ENCODE peak calls at places on chromosomes 6 and 20, in seven cellular contexts. G is esophagus squamous epithelium, J is adrenal gland, M is NB4, X is heart left ventricle, K is tibial nerve, W is K562. H is an unnamed sample.

GRCh38 chr6:44234101-44235090 is 11.0 kb downstream of the SLC29A1 start:
- DNase-seq in K (peak), W (peak), G (no peak), X (peak), J (peak), M (peak), H (peak)

GRCh38 chr6:116974942-116975341 is 97.9 kb downstream of the RFX6 start:
- DNase-seq in K (no peak), W (no peak), J (no peak), X (no peak), G (no peak), M (no peak), H (no peak)

GRCh38 chr20:38932457-38933120 is 6.4 kb downstream of the FAM83D start:
- DNase-seq in G (no peak), X (no peak), K (no peak), M (peak), W (no peak), J (no peak), H (no peak)

GRCh38 chr6:2086328-2087008 is 158.9 kb downstream of the GMDS start:
- DNase-seq in J (no peak), X (no peak), G (no peak), M (no peak), K (no peak), W (no peak), H (no peak)

GRCh38 chr6:40543776-40544175 is 43.4 kb downstream of the LRFN2 start:
- DNase-seq in K (no peak), M (no peak), W (no peak), J (no peak), X (no peak), G (no peak), H (no peak)

GRCh38 chr6:136823128-136823660 is 802 bp downstream of the PEX7 start:
- DNase-seq in X (no peak), K (peak), G (no peak), W (no peak), J (peak), M (no peak), H (no peak)

GRCh38 chr6:154534531-154534930 is 24.0 kb upstream of the CNKSR3 start:
- DNase-seq in G (no peak), J (no peak), X (no peak), M (no peak), W (no peak), K (no peak), H (no peak)

GRCh38 chr6:10578718-10579117 is 57.6 kb downstream of the GCNT2 start:
- DNase-seq in G (no peak), X (no peak), J (no peak), W (no peak), M (no peak), K (no peak), H (no peak)

GRCh38 chr6:144216668-144217218 is 66.4 kb downstream of the STX11 start:
- DNase-seq in G (peak), W (peak), X (no peak), J (no peak), K (no peak), M (no peak), H (peak)

GRCh38 chr6:71510057-71510713 is 221.6 kb downstream of the OGFRL1 start:
- DNase-seq in J (peak), K (peak), G (no peak), M (peak), X (peak), W (no peak), H (peak)

GRCh38 chr6:25312703-25313102 is 33.5 kb downstream of the CARMIL1 start:
- DNase-seq in M (no peak), K (no peak), J (no peak), G (no peak), W (no peak), X (no peak), H (peak)

GRCh38 chr6:3285049-3285639 is 26.4 kb downstream of the PSMG4 start:
- DNase-seq in M (no peak), J (no peak), W (no peak), G (no peak), K (no peak), X (no peak), H (no peak)

GRCh38 chr6:53119772-53120409 is 28.8 kb downstream of the GCM1 start:
- DNase-seq in G (no peak), K (no peak), X (no peak), J (peak), M (no peak), W (no peak), H (peak)

GRCh38 chr20:40144581-40144980 is 544.5 kb downstream of the MAFB start:
- DNase-seq in X (no peak), W (no peak), K (no peak), J (no peak), M (no peak), G (no peak), H (no peak)

GRCh38 chr20:56860413-56860812 is 231.3 kb downstream of the TFAP2C start:
- DNase-seq in X (no peak), M (peak), K (no peak), W (no peak), G (no peak), J (no peak), H (no peak)

GRCh38 chr6:25027221-25027916 is 91.6 kb upstream of the RIPOR2 start:
- DNase-seq in M (no peak), K (no peak), W (no peak), G (no peak), X (no peak), J (no peak), H (no peak)

GRCh38 chr6:72720464-72720863 is 98.6 kb downstream of the KCNQ5 start:
- DNase-seq in X (no peak), M (no peak), W (no peak), K (no peak), G (no peak), J (no peak), H (no peak)

GRCh38 chr20:17636523-17637412 is 45.3 kb downstream of the RRBP1 start:
- DNase-seq in W (no peak), G (no peak), M (no peak), X (no peak), J (no peak), K (no peak), H (no peak)

GRCh38 chr6:160135922-160136655 is 14.5 kb downstream of the SLC22A1 start:
- DNase-seq in K (no peak), X (no peak), G (no peak), W (no peak), M (no peak), J (no peak), H (no peak)

DNA sequence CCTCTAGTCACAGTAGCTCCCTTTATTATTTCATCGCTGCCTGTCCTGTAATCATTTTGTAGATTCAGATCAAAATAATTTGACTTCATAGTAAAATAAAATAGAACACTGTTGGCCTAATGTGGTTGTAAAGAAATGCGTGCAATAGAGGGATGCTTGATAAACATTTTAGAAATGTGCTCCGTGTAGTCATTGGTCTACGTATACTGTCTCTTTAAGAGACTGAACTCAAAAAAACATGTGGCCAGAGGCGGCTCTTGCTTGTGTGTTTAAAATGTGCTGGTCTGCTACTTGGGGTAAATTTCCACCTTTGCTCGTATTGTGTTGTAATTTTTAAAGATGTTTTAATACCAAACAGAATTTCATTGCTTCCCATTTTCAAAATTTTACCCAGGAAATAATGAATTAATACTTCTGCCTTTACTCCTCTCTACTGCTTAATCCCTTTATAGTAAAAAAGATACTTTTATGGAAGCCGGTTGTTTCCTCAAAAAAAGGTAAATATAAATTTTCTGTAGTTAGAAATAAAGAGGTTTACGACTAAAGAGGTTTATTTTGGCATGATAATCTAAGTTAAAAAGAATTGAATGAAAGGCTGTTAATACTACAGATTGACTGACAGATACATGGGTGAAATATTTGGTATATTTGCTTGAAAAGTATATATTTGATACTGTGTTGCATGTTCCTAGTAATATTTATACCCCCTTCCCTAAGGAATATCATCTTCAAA is 2.0 kb downstream of the LIN28B start:
- DNase-seq in G (no peak), J (no peak), M (peak), K (no peak), W (peak), X (no peak), H (no peak)
- TF ChIP-seq POLR2A in G (no peak), J (no peak), M (no peak), K (no peak), W (peak), X (no peak), H (no peak)

GRCh38 chr20:62892348-62893304 is 31.0 kb upstream of the TCFL5 start:
- DNase-seq in G (no peak), W (no peak), X (no peak), J (no peak), M (no peak), K (no peak), H (no peak)
- TF ChIP-seq POLR2A in G (no peak), W (no peak), X (no peak), J (no peak), M (no peak), K (no peak), H (no peak)

GRCh38 chr20:32546918-32547752 is 38.0 kb downstream of the NOL4L start:
- DNase-seq in G (no peak), W (no peak), K (no peak), X (no peak), M (peak), J (no peak), H (no peak)

GRCh38 chr20:32549842-32550241 is 35.3 kb downstream of the NOL4L start:
- DNase-seq in W (no peak), M (no peak), X (no peak), J (no peak), K (no peak), G (no peak), H (no peak)

GRCh38 chr20:32544260-32544722 is 40.8 kb downstream of the NOL4L start:
- DNase-seq in K (no peak), W (no peak), G (no peak), J (no peak), X (no peak), M (no peak), H (no peak)

GRCh38 chr20:32544893-32545840 is 40.0 kb downstream of the NOL4L start:
- DNase-seq in G (no peak), W (no peak), M (peak), X (no peak), J (no peak), K (no peak), H (peak)

GRCh38 chr20:32547753-32548034 is 37.4 kb downstream of the NOL4L start:
- DNase-seq in X (no peak), J (no peak), W (no peak), M (no peak), K (no peak), G (no peak), H (no peak)
- TF ChIP-seq POLR2A in X (no peak), J (no peak), W (no peak), M (no peak), K (no peak), G (no peak), H (no peak)

GRCh38 chr6:107354470-107354869 is 104.9 kb downstream of the PDSS2 start:
- DNase-seq in J (no peak), X (no peak), G (no peak), W (no peak), M (no peak), K (no peak), H (no peak)
- TF ChIP-seq POLR2A in J (no peak), X (no peak), G (no peak), W (no peak), M (no peak), K (no peak), H (no peak)

GRCh38 chr20:10795286-10796026 is 121.7 kb upstream of the JAG1 start:
- DNase-seq in G (no peak), M (no peak), W (no peak), X (no peak), J (no peak), K (no peak), H (no peak)
- TF ChIP-seq POLR2A in G (no peak), M (no peak), W (no peak), X (no peak), J (no peak), K (no peak), H (no peak)

DNA sequence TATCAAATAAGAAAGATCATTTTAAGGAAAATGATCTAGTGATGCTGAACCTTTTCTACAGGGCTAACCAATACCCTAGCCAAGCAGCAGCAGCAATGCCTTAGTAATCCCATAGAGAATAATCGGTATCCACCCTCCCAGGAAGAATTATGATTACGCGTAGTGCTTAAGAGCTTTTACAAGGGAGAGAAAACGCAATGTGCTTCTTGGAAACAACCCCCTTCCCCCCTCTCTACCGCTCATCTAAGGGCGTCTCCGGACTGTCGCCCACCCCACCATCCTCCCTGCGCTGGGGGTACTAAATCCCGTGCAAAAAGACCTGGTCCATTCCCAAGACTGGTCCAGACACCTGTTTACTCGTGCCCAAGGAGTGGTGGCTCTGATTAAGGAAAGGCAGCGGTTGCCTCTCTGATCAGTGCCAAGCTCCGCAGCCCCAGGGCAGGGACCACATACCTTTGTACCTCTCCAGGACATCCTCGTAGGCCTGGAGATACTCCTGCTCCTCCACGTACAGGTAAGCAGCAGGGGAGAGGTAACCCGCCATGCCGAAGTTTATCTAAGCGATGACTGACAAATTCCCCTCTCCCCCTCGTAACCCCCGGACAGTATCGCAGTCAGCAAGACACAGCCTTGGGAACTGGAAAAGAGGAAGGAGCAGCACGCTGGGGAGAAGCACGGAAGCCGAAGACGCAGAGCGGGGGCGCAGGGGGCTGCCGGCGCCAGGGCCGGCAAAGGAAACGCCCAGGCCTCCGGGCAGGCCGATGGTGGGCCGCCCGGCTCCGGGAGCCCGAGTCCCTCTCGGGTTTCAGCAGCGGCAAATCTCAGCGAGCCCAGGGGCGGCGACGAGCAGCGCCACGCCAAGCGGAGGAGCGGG is 112.1 kb upstream of the BEND6 start:
- DNase-seq in J (no peak), X (peak), M (peak), G (no peak), W (no peak), K (peak), H (no peak)
- TF ChIP-seq POLR2A in J (peak), X (no peak), M (no peak), G (no peak), W (no peak), K (no peak), H (peak)

DNA sequence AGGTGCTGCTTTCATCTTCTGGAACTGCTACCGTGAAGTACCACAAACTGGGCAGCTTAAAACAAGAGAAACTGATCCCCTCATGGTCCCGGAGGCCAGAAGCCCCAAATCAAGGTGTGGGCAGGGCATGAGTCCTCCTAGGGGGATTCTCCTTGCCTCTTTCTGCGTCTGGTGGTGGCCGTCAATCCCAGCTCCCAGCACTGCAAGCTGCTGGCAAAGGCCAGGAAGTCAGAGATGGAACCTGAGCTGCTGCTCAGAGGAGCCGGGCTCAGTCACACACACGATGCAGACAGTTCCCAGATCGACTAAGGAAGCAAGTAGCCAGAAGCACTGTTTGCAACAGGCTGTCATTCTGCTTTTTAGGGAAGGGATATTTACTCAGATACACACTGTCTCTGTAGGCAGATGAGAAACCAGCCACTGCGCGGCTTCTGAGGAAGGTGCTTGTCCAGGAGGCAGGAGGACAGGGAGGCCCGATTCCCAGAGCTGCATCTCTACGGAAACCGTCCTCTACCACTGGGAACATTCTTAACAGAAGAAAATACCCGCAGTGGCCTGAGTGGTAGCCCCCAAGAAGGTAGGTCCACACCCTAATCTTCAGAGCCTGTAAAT is 15.5 kb downstream of the BHLHE23 start:
- DNase-seq in M (no peak), X (no peak), K (no peak), W (no peak), G (no peak), J (no peak), H (no peak)
- TF ChIP-seq POLR2A in M (no peak), X (no peak), K (no peak), W (no peak), G (no peak), J (no peak), H (no peak)

GRCh38 chr20:2101057-2101934 is at the start of gene STK35:
- DNase-seq in W (no peak), J (peak), X (no peak), G (no peak), M (peak), K (no peak), H (peak)
- TF ChIP-seq POLR2A in W (no peak), J (no peak), X (no peak), G (no peak), M (no peak), K (no peak), H (no peak)

GRCh38 chr6:28400122-28400451 is 540 bp upstream of the ZSCAN12 start:
- DNase-seq in J (no peak), K (no peak), W (no peak), G (no peak), X (no peak), M (no peak), H (no peak)

GRCh38 chr6:28402197-28402596 is 2.6 kb upstream of the ZSCAN12 start:
- DNase-seq in K (no peak), M (no peak), G (no peak), W (no peak), J (no peak), X (no peak), H (no peak)

GRCh38 chr6:28401172-28401571 is 1.6 kb upstream of the ZSCAN12 start:
- DNase-seq in G (no peak), M (no peak), K (no peak), W (no peak), J (no peak), X (no peak), H (no peak)

GRCh38 chr6:28395918-28396317 is 3.6 kb downstream of the ZSCAN12 start:
- DNase-seq in K (no peak), W (no peak), X (no peak), G (no peak), J (no peak), M (no peak), H (no peak)

GRCh38 chr6:28399370-28400121 is at the start of gene ZSCAN12:
- DNase-seq in W (peak), K (peak), G (peak), X (peak), J (peak), M (peak), H (peak)
- TF ChIP-seq POLR2A in W (peak), K (no peak), G (no peak), X (no peak), J (peak), M (peak), H (peak)

GRCh38 chr6:170279977-170280688 is 10.7 kb downstream of the DLL1 start:
- DNase-seq in G (no peak), X (peak), K (no peak), M (peak), J (peak), W (no peak), H (no peak)
- TF ChIP-seq POLR2A in G (no peak), X (no peak), K (no peak), M (peak), J (peak), W (no peak), H (no peak)